ENCODE peak calls at places on chromosome 21, in six cellular contexts. D is LHCN-M2, Y is psoas muscle, K is uterus, M is OCI-LY7, P is memory B cell. U is an unnamed sample.

GRCh38 chr21:45994738-45995685 is 13.4 kb downstream of the COL6A1 start:
- DNase-seq in D (no peak), Y (no peak), K (peak; percentile 19), M (no peak), P (peak; percentile 2), U (no peak)

GRCh38 chr21:31781737-31782136 is 49.8 kb upstream of the SCAF4 start:
- DNase-seq in D (peak; percentile 64), Y (peak; percentile 20), K (no peak), M (no peak), P (no peak), U (no peak)

GRCh38 chr21:41593784-41594138 is 85.8 kb upstream of the TMPRSS2 start:
- DNase-seq in D (no peak), Y (no peak), K (no peak), M (no peak), P (no peak), U (no peak)

GRCh38 chr21:16908087-16908486 is 604.8 kb upstream of the CXADR start:
- DNase-seq in D (peak; percentile 47), Y (no peak), K (peak; percentile 55), M (no peak), P (no peak), U (no peak)

GRCh38 chr21:34639882-34640788 is 25.2 kb upstream of the RCAN1 start:
- DNase-seq in D (no peak), Y (no peak), K (no peak), M (no peak), P (no peak), U (no peak)

GRCh38 chr21:26159869-26160268 is 10.7 kb downstream of the APP start:
- DNase-seq in D (no peak), Y (no peak), K (no peak), M (no peak), P (no peak), U (no peak)

GRCh38 chr21:43764576-43765495 is 11.3 kb downstream of the CSTB start:
- DNase-seq in D (no peak), Y (no peak), K (no peak), M (no peak), P (no peak), U (no peak)

GRCh38 chr21:45040114-45040715 is 34.2 kb upstream of the ADARB1 start:
- DNase-seq in D (no peak), Y (peak; percentile 10), K (no peak), M (no peak), P (no peak), U (no peak)

GRCh38 chr21:17270234-17270633 is 242.6 kb upstream of the CXADR start:
- DNase-seq in D (peak; percentile 20), Y (peak; percentile 25), K (peak; percentile 66), M (peak; percentile 12), P (no peak), U (peak; percentile 49)

GRCh38 chr21:37117204-37117603 is 44.1 kb downstream of the TTC3 start:
- DNase-seq in D (no peak), Y (no peak), K (no peak), M (no peak), P (no peak), U (no peak)

GRCh38 chr21:41597811-41598231 is 89.9 kb upstream of the TMPRSS2 start:
- DNase-seq in D (no peak), Y (no peak), K (no peak), M (no peak), P (no peak), U (no peak)

GRCh38 chr21:26966978-26967913 is at the start of gene ADAMTS5:
- DNase-seq in D (peak; percentile 87), Y (peak; percentile 68), K (peak; percentile 68), M (no peak), P (no peak), U (peak; percentile 13)

GRCh38 chr21:40386301-40386911 is 460.6 kb downstream of the DSCAM start:
- DNase-seq in D (no peak), Y (peak; percentile 48), K (no peak), M (peak; percentile 7), P (no peak), U (no peak)

GRCh38 chr21:37793660-37794059 is 122.6 kb downstream of the KCNJ6 start:
- DNase-seq in D (peak; percentile 63), Y (no peak), K (no peak), M (no peak), P (no peak), U (no peak)

GRCh38 chr21:45234127-45234526 is 53.6 kb downstream of the POFUT2 start:
- DNase-seq in D (no peak), Y (no peak), K (no peak), M (no peak), P (no peak), U (no peak)

GRCh38 chr21:45821315-45822001 is 160.1 kb upstream of the COL6A1 start:
- DNase-seq in D (no peak), Y (no peak), K (no peak), M (no peak), P (no peak), U (no peak)

GRCh38 chr21:20396798-20397197 is 601.4 kb upstream of the NCAM2 start:
- DNase-seq in D (no peak), Y (no peak), K (no peak), M (no peak), P (no peak), U (no peak)

GRCh38 chr21:35932232-35932911 is 128.0 kb downstream of the SETD4 start:
- DNase-seq in D (peak; percentile 83), Y (peak; percentile 61), K (peak; percentile 66), M (peak; percentile 91), P (peak; percentile 23), U (peak; percentile 60)

GRCh38 chr21:42722808-42723470 is 69.5 kb downstream of the PDE9A start:
- DNase-seq in D (no peak), Y (no peak), K (no peak), M (no peak), P (no peak), U (no peak)

GRCh38 chr21:42314616-42315295 is 453 bp downstream of the TFF3 start:
- DNase-seq in D (no peak), Y (no peak), K (no peak), M (no peak), P (no peak), U (no peak)

U was measured in brain pericyte.